ENCODE peak calls at places on chromosomes 12 and 14, in nine cellular contexts. One of them, this sample, is unnamed.

GRCh38 chr14:64038857-64039542 is 186.2 kb downstream of the SYNE2 start:
- DNase-seq in astrocyte of the spinal cord: no peak
- DNase-seq in CD4-positive, alpha-beta T cell: no peak
- DNase-seq in iris pigment epithelial cell: peak; percentile 14
- DNase-seq in T-helper 1 cell: no peak
- DNase-seq in hypothalamus: no peak
- DNase-seq in ecto neural progenitor cell: no peak
- DNase-seq in iPS-NIHi11: no peak
- DNase-seq in CD4-positive, CD25-positive, alpha-beta regulatory T cell: no peak
- DNase-seq in this sample: no peak

GRCh38 chr14:94944636-94945258 is 174.8 kb upstream of the GSC start:
- DNase-seq in astrocyte of the spinal cord: no peak
- DNase-seq in CD4-positive, alpha-beta T cell: no peak
- DNase-seq in iris pigment epithelial cell: no peak
- DNase-seq in T-helper 1 cell: no peak
- DNase-seq in hypothalamus: no peak
- DNase-seq in ecto neural progenitor cell: no peak
- DNase-seq in iPS-NIHi11: no peak
- DNase-seq in CD4-positive, CD25-positive, alpha-beta regulatory T cell: no peak
- DNase-seq in this sample: no peak

GRCh38 chr12:120940799-120941198 is 36.6 kb upstream of the SPPL3 start:
- DNase-seq in astrocyte of the spinal cord: no peak
- DNase-seq in CD4-positive, alpha-beta T cell: no peak
- DNase-seq in iris pigment epithelial cell: peak; percentile 16
- DNase-seq in T-helper 1 cell: no peak
- DNase-seq in hypothalamus: no peak
- DNase-seq in ecto neural progenitor cell: no peak
- DNase-seq in iPS-NIHi11: no peak
- DNase-seq in CD4-positive, CD25-positive, alpha-beta regulatory T cell: no peak
- DNase-seq in this sample: no peak

GRCh38 chr14:52365071-52365470 is 51.0 kb downstream of the PTGER2 start:
- DNase-seq in astrocyte of the spinal cord: peak; percentile 64
- DNase-seq in CD4-positive, alpha-beta T cell: no peak
- DNase-seq in iris pigment epithelial cell: peak; percentile 23
- DNase-seq in T-helper 1 cell: no peak
- DNase-seq in hypothalamus: no peak
- DNase-seq in ecto neural progenitor cell: no peak
- DNase-seq in iPS-NIHi11: no peak
- DNase-seq in CD4-positive, CD25-positive, alpha-beta regulatory T cell: no peak
- DNase-seq in this sample: no peak

GRCh38 chr14:24198845-24199524 is 3.7 kb upstream of the TM9SF1 start:
- DNase-seq in astrocyte of the spinal cord: no peak
- DNase-seq in CD4-positive, alpha-beta T cell: no peak
- DNase-seq in iris pigment epithelial cell: no peak
- DNase-seq in T-helper 1 cell: no peak
- DNase-seq in hypothalamus: no peak
- DNase-seq in ecto neural progenitor cell: no peak
- DNase-seq in iPS-NIHi11: no peak
- DNase-seq in CD4-positive, CD25-positive, alpha-beta regulatory T cell: no peak
- DNase-seq in this sample: no peak

GRCh38 chr14:60091550-60092511 is at the start of gene PCNX4:
- DNase-seq in astrocyte of the spinal cord: peak; percentile 99
- DNase-seq in CD4-positive, alpha-beta T cell: peak; percentile 89
- DNase-seq in iris pigment epithelial cell: peak; percentile 99
- DNase-seq in T-helper 1 cell: peak; percentile 86
- DNase-seq in hypothalamus: peak; percentile 93
- DNase-seq in ecto neural progenitor cell: peak; percentile 95
- DNase-seq in iPS-NIHi11: peak; percentile 90
- DNase-seq in CD4-positive, CD25-positive, alpha-beta regulatory T cell: peak; percentile 91
- DNase-seq in this sample: peak; percentile 96

GRCh38 chr12:72094490-72094889 is 155.8 kb downstream of the TPH2 start:
- DNase-seq in astrocyte of the spinal cord: no peak
- DNase-seq in CD4-positive, alpha-beta T cell: no peak
- DNase-seq in iris pigment epithelial cell: no peak
- DNase-seq in T-helper 1 cell: no peak
- DNase-seq in hypothalamus: no peak
- DNase-seq in ecto neural progenitor cell: no peak
- DNase-seq in iPS-NIHi11: no peak
- DNase-seq in CD4-positive, CD25-positive, alpha-beta regulatory T cell: no peak
- DNase-seq in this sample: no peak

GRCh38 chr14:22837059-22837749 is 819 bp downstream of the MMP14 start:
- DNase-seq in astrocyte of the spinal cord: peak; percentile 59
- DNase-seq in CD4-positive, alpha-beta T cell: no peak
- DNase-seq in iris pigment epithelial cell: peak; percentile 74
- DNase-seq in T-helper 1 cell: no peak
- DNase-seq in hypothalamus: no peak
- DNase-seq in ecto neural progenitor cell: peak; percentile 66
- DNase-seq in iPS-NIHi11: no peak
- DNase-seq in CD4-positive, CD25-positive, alpha-beta regulatory T cell: no peak
- DNase-seq in this sample: no peak

GRCh38 chr14:21414137-21414631 is 30.4 kb upstream of the SUPT16H start:
- DNase-seq in astrocyte of the spinal cord: no peak
- DNase-seq in CD4-positive, alpha-beta T cell: no peak
- DNase-seq in iris pigment epithelial cell: no peak
- DNase-seq in T-helper 1 cell: no peak
- DNase-seq in hypothalamus: no peak
- DNase-seq in ecto neural progenitor cell: no peak
- DNase-seq in iPS-NIHi11: no peak
- DNase-seq in CD4-positive, CD25-positive, alpha-beta regulatory T cell: no peak
- DNase-seq in this sample: no peak

GRCh38 chr12:58933068-58933681 is 12.9 kb upstream of the LRIG3 start:
- DNase-seq in astrocyte of the spinal cord: peak; percentile 81
- DNase-seq in CD4-positive, alpha-beta T cell: no peak
- DNase-seq in iris pigment epithelial cell: no peak
- DNase-seq in T-helper 1 cell: no peak
- DNase-seq in hypothalamus: no peak
- DNase-seq in ecto neural progenitor cell: no peak
- DNase-seq in iPS-NIHi11: no peak
- DNase-seq in CD4-positive, CD25-positive, alpha-beta regulatory T cell: no peak
- DNase-seq in this sample: no peak

GRCh38 chr14:89661392-89661791 is 244.4 kb upstream of the FOXN3 start:
- DNase-seq in astrocyte of the spinal cord: no peak
- DNase-seq in CD4-positive, alpha-beta T cell: no peak
- DNase-seq in iris pigment epithelial cell: no peak
- DNase-seq in T-helper 1 cell: no peak
- DNase-seq in hypothalamus: no peak
- DNase-seq in ecto neural progenitor cell: no peak
- DNase-seq in iPS-NIHi11: no peak
- DNase-seq in CD4-positive, CD25-positive, alpha-beta regulatory T cell: no peak
- DNase-seq in this sample: no peak

GRCh38 chr14:34461334-34462131 is 507 bp downstream of the SPTSSA start:
- DNase-seq in astrocyte of the spinal cord: peak; percentile 46
- DNase-seq in CD4-positive, alpha-beta T cell: peak; percentile 4
- DNase-seq in iris pigment epithelial cell: peak; percentile 42
- DNase-seq in T-helper 1 cell: peak; percentile 12
- DNase-seq in hypothalamus: peak; percentile 7
- DNase-seq in ecto neural progenitor cell: peak; percentile 73
- DNase-seq in iPS-NIHi11: peak; percentile 61
- DNase-seq in CD4-positive, CD25-positive, alpha-beta regulatory T cell: peak; percentile 11
- DNase-seq in this sample: peak; percentile 9

GRCh38 chr12:103827800-103828440 is 13.1 kb downstream of the NT5DC3 start:
- DNase-seq in astrocyte of the spinal cord: no peak
- DNase-seq in CD4-positive, alpha-beta T cell: no peak
- DNase-seq in iris pigment epithelial cell: no peak
- DNase-seq in T-helper 1 cell: no peak
- DNase-seq in hypothalamus: no peak
- DNase-seq in ecto neural progenitor cell: no peak
- DNase-seq in iPS-NIHi11: no peak
- DNase-seq in CD4-positive, CD25-positive, alpha-beta regulatory T cell: no peak
- DNase-seq in this sample: no peak

GRCh38 chr14:83887871-83888270 is 1642.1 kb upstream of the FLRT2 start:
- DNase-seq in astrocyte of the spinal cord: no peak
- DNase-seq in CD4-positive, alpha-beta T cell: no peak
- DNase-seq in iris pigment epithelial cell: no peak
- DNase-seq in T-helper 1 cell: no peak
- DNase-seq in hypothalamus: no peak
- DNase-seq in ecto neural progenitor cell: no peak
- DNase-seq in iPS-NIHi11: no peak
- DNase-seq in CD4-positive, CD25-positive, alpha-beta regulatory T cell: no peak
- DNase-seq in this sample: no peak

GRCh38 chr14:61516957-61517356 is 178.4 kb upstream of the HIF1A start:
- DNase-seq in astrocyte of the spinal cord: no peak
- DNase-seq in CD4-positive, alpha-beta T cell: no peak
- DNase-seq in iris pigment epithelial cell: no peak
- DNase-seq in T-helper 1 cell: no peak
- DNase-seq in hypothalamus: no peak
- DNase-seq in ecto neural progenitor cell: no peak
- DNase-seq in iPS-NIHi11: no peak
- DNase-seq in CD4-positive, CD25-positive, alpha-beta regulatory T cell: no peak
- DNase-seq in this sample: no peak

GRCh38 chr14:65222434-65222833 is 120.1 kb upstream of the MAX start:
- DNase-seq in astrocyte of the spinal cord: peak; percentile 68
- DNase-seq in CD4-positive, alpha-beta T cell: peak; percentile 44
- DNase-seq in iris pigment epithelial cell: peak; percentile 67
- DNase-seq in T-helper 1 cell: no peak
- DNase-seq in hypothalamus: peak; percentile 70
- DNase-seq in ecto neural progenitor cell: peak; percentile 67
- DNase-seq in iPS-NIHi11: peak; percentile 74
- DNase-seq in CD4-positive, CD25-positive, alpha-beta regulatory T cell: no peak
- DNase-seq in this sample: peak; percentile 45

GRCh38 chr12:119171691-119172090 is 7.0 kb upstream of the HSPB8 start:
- DNase-seq in astrocyte of the spinal cord: no peak
- DNase-seq in CD4-positive, alpha-beta T cell: no peak
- DNase-seq in iris pigment epithelial cell: no peak
- DNase-seq in T-helper 1 cell: no peak
- DNase-seq in hypothalamus: no peak
- DNase-seq in ecto neural progenitor cell: no peak
- DNase-seq in iPS-NIHi11: no peak
- DNase-seq in CD4-positive, CD25-positive, alpha-beta regulatory T cell: no peak
- DNase-seq in this sample: no peak

GRCh38 chr12:48917857-48918537 is 7.3 kb downstream of the FKBP11 start:
- DNase-seq in astrocyte of the spinal cord: no peak
- DNase-seq in CD4-positive, alpha-beta T cell: peak; percentile 56
- DNase-seq in iris pigment epithelial cell: no peak
- DNase-seq in T-helper 1 cell: no peak
- DNase-seq in hypothalamus: no peak
- DNase-seq in ecto neural progenitor cell: no peak
- DNase-seq in iPS-NIHi11: no peak
- DNase-seq in CD4-positive, CD25-positive, alpha-beta regulatory T cell: no peak
- DNase-seq in this sample: peak; percentile 65

GRCh38 chr12:104668274-104668718 is 211.5 kb downstream of the CHST11 start:
- DNase-seq in astrocyte of the spinal cord: no peak
- DNase-seq in CD4-positive, alpha-beta T cell: no peak
- DNase-seq in iris pigment epithelial cell: peak; percentile 80
- DNase-seq in T-helper 1 cell: no peak
- DNase-seq in hypothalamus: no peak
- DNase-seq in ecto neural progenitor cell: no peak
- DNase-seq in iPS-NIHi11: no peak
- DNase-seq in CD4-positive, CD25-positive, alpha-beta regulatory T cell: no peak
- DNase-seq in this sample: no peak

GRCh38 chr12:55827806-55828205 is 1.6 kb downstream of the DNAJC14 start:
- DNase-seq in astrocyte of the spinal cord: no peak
- DNase-seq in CD4-positive, alpha-beta T cell: no peak
- DNase-seq in iris pigment epithelial cell: no peak
- DNase-seq in T-helper 1 cell: no peak
- DNase-seq in hypothalamus: no peak
- DNase-seq in ecto neural progenitor cell: no peak
- DNase-seq in iPS-NIHi11: no peak
- DNase-seq in CD4-positive, CD25-positive, alpha-beta regulatory T cell: no peak
- DNase-seq in this sample: no peak

GRCh38 chr14:80387563-80387981 is 176.3 kb upstream of the DIO2 start:
- DNase-seq in astrocyte of the spinal cord: peak; percentile 53
- DNase-seq in CD4-positive, alpha-beta T cell: no peak
- DNase-seq in iris pigment epithelial cell: peak; percentile 18
- DNase-seq in T-helper 1 cell: no peak
- DNase-seq in hypothalamus: peak; percentile 35
- DNase-seq in ecto neural progenitor cell: no peak
- DNase-seq in iPS-NIHi11: no peak
- DNase-seq in CD4-positive, CD25-positive, alpha-beta regulatory T cell: no peak
- DNase-seq in this sample: no peak